ENCODE peak calls at places on chromosomes 4 and X, in ten cellular contexts. J is A549, M is HCT116, V is endothelial cell of umbilical vein, Q is WTC11, G is K562, H is H1, E is GM12878, B is SK-N-SH, R is HepG2. C is an unnamed sample.

GRCh38 chr4:133188433-133189175 is 39.5 kb downstream of the PCDH10 start:
- DNase-seq in J (no peak), M (no peak), V (no peak), Q (no peak), G (peak), H (no peak), E (no peak), B (no peak), R (no peak), C (no peak)

GRCh38 chr4:22668301-22668700 is 24.4 kb upstream of the GBA3 start:
- DNase-seq in J (no peak), M (no peak), V (no peak), Q (no peak), G (no peak), H (no peak), E (no peak), B (no peak), R (no peak), C (no peak)

GRCh38 chrX:10832103-10832502 is 211.7 kb upstream of the MID1 start:
- DNase-seq in J (no peak), M (no peak), V (no peak), Q (no peak), G (no peak), H (no peak), E (no peak), B (no peak), R (no peak), C (no peak)

GRCh38 chr4:89298160-89298559 is 9.4 kb downstream of the GPRIN3 start:
- DNase-seq in J (no peak), M (no peak), V (no peak), Q (no peak), G (no peak), H (no peak), E (no peak), B (no peak), R (no peak), C (no peak)

GRCh38 chr4:71607780-71608673 is 175.9 kb downstream of the GC start:
- DNase-seq in J (peak), M (no peak), V (no peak), Q (no peak), G (no peak), H (no peak), E (no peak), B (no peak), R (peak), C (no peak)

GRCh38 chr4:55351824-55352223 is 5.8 kb downstream of the SRD5A3 start:
- DNase-seq in J (no peak), M (no peak), V (no peak), Q (no peak), G (no peak), H (no peak), E (no peak), B (no peak), R (no peak), C (no peak)

GRCh38 chr4:126799971-126800722 is 832.6 kb upstream of the INTU start:
- DNase-seq in J (no peak), M (no peak), V (peak), Q (no peak), G (no peak), H (no peak), E (no peak), B (no peak), R (no peak), C (no peak)

GRCh38 chrX:1734806-1735205 is 119.9 kb downstream of the ASMT start:
- DNase-seq in J (no peak), M (no peak), V (no peak), Q (no peak), G (no peak), H (no peak), E (no peak), B (no peak), R (no peak), C (no peak)

GRCh38 chrX:44105228-44105913 is 132.2 kb upstream of the NDP start:
- DNase-seq in J (no peak), M (no peak), V (no peak), Q (peak), G (peak), H (peak), E (no peak), B (peak), R (no peak), C (no peak)

GRCh38 chr4:8737075-8737474 is 134.6 kb downstream of the HMX1 start:
- DNase-seq in J (no peak), M (no peak), V (no peak), Q (no peak), G (no peak), H (no peak), E (no peak), B (no peak), R (no peak), C (no peak)

GRCh38 chr4:40124690-40125089 is 68.0 kb downstream of the N4BP2 start:
- DNase-seq in J (no peak), M (no peak), V (no peak), Q (no peak), G (no peak), H (no peak), E (no peak), B (no peak), R (no peak), C (no peak)

GRCh38 chr4:52588097-52588496 is 71.0 kb downstream of the USP46 start:
- DNase-seq in J (no peak), M (peak), V (peak), Q (peak), G (peak), H (peak), E (no peak), B (peak), R (peak), C (peak)
- TF ChIP-seq MAX in J (no peak), M (no peak), V (no peak), Q (peak), G (no peak), H (peak), E (no peak), B (no peak), R (no peak), C (peak)

DNA sequence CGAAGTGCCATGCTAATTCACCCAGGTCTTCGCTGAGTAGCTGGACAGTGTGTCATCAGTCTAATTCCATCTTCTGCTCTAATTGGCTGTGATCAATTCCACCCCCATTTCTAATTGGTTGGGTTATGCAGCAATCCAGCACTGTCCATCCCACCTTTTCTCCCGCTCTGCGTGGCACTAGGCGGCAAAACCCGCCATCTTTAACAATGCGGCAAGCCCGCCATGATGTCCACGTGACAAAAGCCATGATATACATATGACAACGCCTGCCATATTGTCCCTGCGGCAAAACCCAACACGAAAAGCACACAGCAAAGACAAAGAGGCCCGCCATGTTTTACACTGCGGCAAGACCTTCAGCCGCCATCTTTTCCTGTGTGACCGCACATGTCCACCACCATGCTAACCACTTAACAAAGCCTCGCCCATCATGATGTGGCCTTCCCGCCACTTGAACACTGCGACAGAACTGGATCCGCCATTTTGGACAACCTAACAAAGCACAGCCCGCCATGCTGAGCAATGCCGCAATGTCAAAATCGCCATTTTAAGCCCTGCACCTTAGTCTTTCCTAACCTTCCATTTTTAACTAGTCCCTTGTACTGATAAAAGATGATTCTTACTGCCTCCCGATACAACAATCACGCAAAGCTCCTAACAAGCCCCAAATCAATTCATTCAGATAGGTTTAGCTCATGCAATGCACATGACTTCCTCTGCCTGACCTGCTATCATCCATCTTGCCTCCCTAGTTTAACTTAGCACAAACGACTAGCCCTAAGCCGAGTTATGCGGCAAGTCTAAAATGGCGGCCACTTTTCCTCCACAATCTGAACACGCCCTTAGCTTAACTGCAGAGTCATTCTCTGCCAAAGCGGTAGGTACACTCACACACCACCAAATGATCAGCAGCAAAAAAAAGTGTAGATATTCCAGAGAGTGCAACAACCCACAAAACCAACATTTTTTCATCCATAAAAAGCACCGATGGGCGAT is 288.3 kb downstream of the CHIC1 start:
- DNase-seq in J (no peak), M (no peak), V (no peak), Q (no peak), G (peak), H (no peak), E (peak), B (peak), R (no peak), C (no peak)
- TF ChIP-seq MAX in J (no peak), M (no peak), V (no peak), Q (no peak), G (peak), H (no peak), E (no peak), B (peak), R (no peak), C (no peak)

GRCh38 chr4:87851955-87852354 is 19.2 kb downstream of the MEPE start:
- DNase-seq in J (no peak), M (no peak), V (no peak), Q (no peak), G (no peak), H (no peak), E (no peak), B (no peak), R (no peak), C (peak)

GRCh38 chr4:87851332-87851731 is 18.6 kb downstream of the MEPE start:
- DNase-seq in J (no peak), M (no peak), V (no peak), Q (no peak), G (no peak), H (no peak), E (no peak), B (no peak), R (no peak), C (peak)

GRCh38 chr4:87855540-87855939 is 22.8 kb downstream of the MEPE start:
- DNase-seq in J (no peak), M (no peak), V (no peak), Q (no peak), G (no peak), H (no peak), E (no peak), B (no peak), R (no peak), C (no peak)

GRCh38 chr4:87853891-87854290 is 21.1 kb downstream of the MEPE start:
- DNase-seq in J (no peak), M (no peak), V (no peak), Q (no peak), G (no peak), H (no peak), E (no peak), B (no peak), R (no peak), C (no peak)

GRCh38 chr4:87853108-87853507 is 20.3 kb downstream of the MEPE start:
- DNase-seq in J (peak), M (peak), V (peak), Q (no peak), G (peak), H (no peak), E (no peak), B (peak), R (peak), C (peak)
- TF ChIP-seq MAX in J (no peak), M (no peak), V (no peak), Q (no peak), G (no peak), H (no peak), E (no peak), B (no peak), R (no peak), C (no peak)

GRCh38 chr4:20193522-20193902 is 58.2 kb upstream of the SLIT2 start:
- DNase-seq in J (no peak), M (no peak), V (no peak), Q (no peak), G (no peak), H (no peak), E (no peak), B (no peak), R (no peak), C (no peak)

GRCh38 chr4:20196476-20196875 is 55.2 kb upstream of the SLIT2 start:
- DNase-seq in J (no peak), M (no peak), V (no peak), Q (no peak), G (no peak), H (no peak), E (no peak), B (no peak), R (no peak), C (no peak)

GRCh38 chr4:20194079-20195013 is 57.4 kb upstream of the SLIT2 start:
- DNase-seq in J (no peak), M (no peak), V (peak), Q (no peak), G (no peak), H (no peak), E (no peak), B (no peak), R (no peak), C (peak)

GRCh38 chr4:20192754-20193521 is 58.8 kb upstream of the SLIT2 start:
- DNase-seq in J (no peak), M (no peak), V (peak), Q (no peak), G (no peak), H (no peak), E (no peak), B (no peak), R (no peak), C (no peak)

DNA sequence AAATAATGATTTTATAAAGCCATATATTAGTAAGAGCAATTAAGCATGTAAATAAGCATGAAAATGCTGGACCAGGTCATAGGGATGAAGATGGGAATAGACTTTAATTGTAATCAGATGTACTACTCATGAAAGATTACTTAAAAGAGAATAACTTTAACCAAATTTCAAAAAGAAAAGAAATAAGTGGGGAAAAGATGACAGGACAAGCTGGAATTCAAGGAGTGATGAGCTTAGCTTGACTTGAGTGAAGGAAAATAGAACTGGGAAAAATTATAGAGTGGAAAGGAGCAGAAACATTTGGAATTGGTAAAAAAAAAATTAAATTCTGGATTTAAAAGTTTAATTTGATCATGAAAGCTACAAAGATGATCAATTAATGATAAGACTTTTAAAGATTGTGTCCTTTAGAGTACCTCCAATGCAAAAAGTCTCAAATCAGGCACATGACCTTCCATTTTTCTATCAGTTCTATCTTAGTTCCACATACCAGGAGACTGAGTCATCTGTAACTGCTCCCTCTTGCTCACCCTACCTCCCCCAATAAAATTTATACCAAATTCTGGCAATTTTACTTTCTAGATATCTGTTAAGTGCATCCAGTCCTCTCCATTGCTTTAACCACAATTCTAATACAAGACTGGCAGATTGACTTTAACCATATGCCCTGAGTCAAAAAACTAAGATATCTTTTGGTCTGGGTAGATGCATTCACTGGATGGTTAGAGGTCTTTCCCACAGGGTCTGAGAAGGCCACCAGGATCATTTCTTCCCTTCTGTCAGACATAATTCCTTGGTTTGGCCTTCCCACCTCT is 56.4 kb upstream of the SLIT2 start:
- DNase-seq in J (no peak), M (no peak), V (peak), Q (no peak), G (no peak), H (no peak), E (no peak), B (no peak), R (no peak), C (peak)
- TF ChIP-seq MAX in J (no peak), M (no peak), V (no peak), Q (no peak), G (no peak), H (no peak), E (no peak), B (no peak), R (no peak), C (no peak)